ENCODE peak calls at places on chromosomes 3 and 15, in ten cellular contexts. U, M, H, G, W, L, N, P, I and B are unnamed samples.

GRCh38 chr3:41434781-41435180 is 235.5 kb downstream of the CTNNB1 start:
- DNase-seq in W (no peak), G (peak), I (no peak), M (no peak), N (no peak), U (no peak), P (no peak), L (no peak), H (no peak), B (no peak)

GRCh38 chr3:62818347-62818746 is 56.9 kb downstream of the CADPS start:
- DNase-seq in I (no peak), M (no peak), H (no peak), P (no peak), N (no peak), W (no peak), U (no peak), L (no peak), G (no peak), B (no peak)

GRCh38 chr15:65939901-65940617 is 70.8 kb downstream of the RAB11A start:
- DNase-seq in G (peak), M (no peak), U (no peak), P (peak), W (no peak), I (no peak), N (no peak), L (no peak), H (peak), B (no peak)

GRCh38 chr3:194521514-194522260 is 34.9 kb upstream of the ATP13A3 start:
- DNase-seq in U (no peak), W (no peak), L (no peak), N (no peak), I (no peak), M (no peak), G (peak), H (no peak), P (peak), B (no peak)

GRCh38 chr15:58771621-58772235 is 626 bp downstream of the MINDY2 start:
- DNase-seq in U (peak), H (peak), L (peak), I (peak), W (no peak), G (no peak), N (no peak), P (no peak), M (peak), B (peak)

GRCh38 chr15:80597081-80597480 is 98.0 kb upstream of the ABHD17C start:
- DNase-seq in H (no peak), P (no peak), G (peak), L (no peak), M (no peak), U (no peak), I (no peak), N (no peak), W (no peak), B (no peak)

GRCh38 chr15:65724479-65724878 is 67.6 kb downstream of the DENND4A start:
- DNase-seq in W (no peak), L (no peak), G (no peak), I (no peak), H (no peak), M (no peak), N (no peak), P (no peak), U (no peak), B (no peak)

GRCh38 chr3:146283796-146284485 is 33.0 kb upstream of the PLSCR4 start:
- DNase-seq in I (no peak), N (no peak), H (no peak), G (no peak), P (no peak), L (no peak), M (no peak), U (no peak), W (no peak), B (peak)

GRCh38 chr3:149247025-149247710 is 25.5 kb upstream of the CP start:
- DNase-seq in N (peak), L (no peak), G (peak), U (no peak), H (no peak), W (no peak), I (no peak), M (no peak), P (peak), B (no peak)

GRCh38 chr3:73621388-73621787 is 3.4 kb downstream of the PDZRN3 start:
- DNase-seq in G (no peak), W (no peak), N (peak), L (no peak), U (no peak), I (no peak), P (no peak), H (no peak), M (no peak), B (no peak)

GRCh38 chr15:25181290-25182097 is 226.7 kb downstream of the SNRPN start:
- DNase-seq in L (peak), M (peak), G (no peak), U (no peak), I (peak), N (no peak), P (no peak), W (no peak), H (no peak), B (no peak)

GRCh38 chr3:165193392-165194268 is 2.6 kb downstream of the SLITRK3 start:
- DNase-seq in U (peak), P (no peak), H (no peak), N (no peak), M (no peak), G (no peak), I (no peak), L (no peak), W (no peak), B (peak)